ENCODE peak calls at places on chromosomes 7 and 10, in five cellular contexts. L, W, T, H and B are unnamed samples.

GRCh38 chr7:157690833-157691382 is 354.1 kb downstream of the DNAJB6 start:
- DNase-seq in L (peak; percentile 22), W (peak; percentile 63), T (peak; percentile 81), H (no peak), B (no peak)

GRCh38 chr7:73397521-73397934 is 36.0 kb upstream of the FZD9 start:
- DNase-seq in L (no peak), W (peak; percentile 36), T (no peak), H (no peak), B (no peak)

GRCh38 chr10:88004451-88004850 is 141.0 kb downstream of the PTEN start:
- DNase-seq in L (no peak), W (no peak), T (no peak), H (peak; percentile 59), B (no peak)

GRCh38 chr10:120981601-120982381 is 130.6 kb downstream of the WDR11 start:
- DNase-seq in L (no peak), W (peak; percentile 29), T (no peak), H (no peak), B (no peak)

GRCh38 chr7:7693881-7694280 is 24.5 kb downstream of the RPA3 start:
- DNase-seq in L (no peak), W (no peak), T (no peak), H (peak; percentile 73), B (no peak)

GRCh38 chr7:2719007-2719406 is 31.0 kb downstream of the AMZ1 start:
- DNase-seq in L (peak; percentile 29), W (peak; percentile 59), T (peak; percentile 63), H (peak; percentile 50), B (peak; percentile 64)

GRCh38 chr7:135167360-135167759 is 3.1 kb downstream of the CYREN start:
- DNase-seq in L (no peak), W (no peak), T (peak; percentile 64), H (no peak), B (no peak)

GRCh38 chr7:20241491-20242261 is 24.5 kb upstream of the MACC1 start:
- DNase-seq in L (no peak), W (no peak), T (no peak), H (no peak), B (no peak)